ENCODE peak calls at places on chromosomes 2 and 18, in seven cellular contexts. G is brain microvascular endothelial cell, Y is stomach, C is astrocyte, D is thoracic aorta, V is transverse colon, E is hepatocyte. F is an unnamed sample.

GRCh38 chr18:48002933-48003365 is 72.5 kb upstream of the SMAD2 start:
- DNase-seq in G (peak; percentile 16), Y (peak; percentile 28), C (peak; percentile 68), D (peak; percentile 43), V (peak; percentile 67), E (no peak), F (no peak)

GRCh38 chr18:69755041-69755440 is 192.6 kb downstream of the CD226 start:
- DNase-seq in G (no peak), Y (no peak), C (peak; percentile 79), D (no peak), V (no peak), E (no peak), F (no peak)

GRCh38 chr18:74836296-74837139 is 238.8 kb downstream of the ZNF407 start:
- DNase-seq in G (peak; percentile 40), Y (peak; percentile 38), C (peak; percentile 45), D (no peak), V (peak; percentile 25), E (peak; percentile 35), F (no peak)

GRCh38 chr2:232139171-232139594 is 177.7 kb downstream of the DIS3L2 start:
- DNase-seq in G (no peak), Y (no peak), C (no peak), D (no peak), V (no peak), E (no peak), F (no peak)

GRCh38 chr18:58584219-58585127 is 44.4 kb downstream of the ALPK2 start:
- DNase-seq in G (no peak), Y (no peak), C (peak; percentile 86), D (no peak), V (no peak), E (no peak), F (no peak)

GRCh38 chr2:204282525-204282924 is 262.8 kb upstream of the PARD3B start:
- DNase-seq in G (no peak), Y (no peak), C (peak; percentile 4), D (no peak), V (peak; percentile 17), E (peak; percentile 67), F (no peak)

GRCh38 chr18:12862874-12863482 is 21.1 kb downstream of the PTPN2 start:
- DNase-seq in G (no peak), Y (no peak), C (no peak), D (no peak), V (no peak), E (no peak), F (no peak)

GRCh38 chr2:73259704-73260337 is 24.5 kb downstream of the FBXO41 start:
- DNase-seq in G (no peak), Y (no peak), C (no peak), D (no peak), V (no peak), E (no peak), F (no peak)

GRCh38 chr18:371616-371998 is 103.8 kb upstream of the THOC1 start:
- DNase-seq in G (no peak), Y (no peak), C (no peak), D (no peak), V (no peak), E (no peak), F (no peak)

GRCh38 chr2:209636066-209636465 is 135.6 kb upstream of the UNC80 start:
- DNase-seq in G (no peak), Y (no peak), C (peak; percentile 14), D (no peak), V (no peak), E (no peak), F (no peak)

GRCh38 chr2:144516981-144517824 is 2.7 kb downstream of the ZEB2 start:
- DNase-seq in G (peak; percentile 95), Y (no peak), C (peak; percentile 96), D (no peak), V (peak; percentile 32), E (peak; percentile 76), F (peak; percentile 65)

GRCh38 chr2:96423866-96424265 is 81.3 kb downstream of the NEURL3 start:
- DNase-seq in G (no peak), Y (no peak), C (peak; percentile 16), D (no peak), V (no peak), E (no peak), F (peak; percentile 13)

GRCh38 chr18:35835838-35836237 is 136.6 kb upstream of the RMP24 start:
- DNase-seq in G (no peak), Y (no peak), C (no peak), D (no peak), V (no peak), E (no peak), F (no peak)

GRCh38 chr18:27808678-27809077 is 368.3 kb downstream of the CDH2 start:
- DNase-seq in G (peak; percentile 79), Y (no peak), C (peak; percentile 26), D (no peak), V (no peak), E (no peak), F (no peak)

GRCh38 chr2:138486347-138487198 is 15.0 kb upstream of the SPOPL start:
- DNase-seq in G (no peak), Y (no peak), C (no peak), D (no peak), V (no peak), E (no peak), F (no peak)
- TF ChIP-seq CTCF in G (peak; percentile 38), Y (no peak), C (no peak), D (no peak), V (no peak), E (no peak), F (no peak)

DNA sequence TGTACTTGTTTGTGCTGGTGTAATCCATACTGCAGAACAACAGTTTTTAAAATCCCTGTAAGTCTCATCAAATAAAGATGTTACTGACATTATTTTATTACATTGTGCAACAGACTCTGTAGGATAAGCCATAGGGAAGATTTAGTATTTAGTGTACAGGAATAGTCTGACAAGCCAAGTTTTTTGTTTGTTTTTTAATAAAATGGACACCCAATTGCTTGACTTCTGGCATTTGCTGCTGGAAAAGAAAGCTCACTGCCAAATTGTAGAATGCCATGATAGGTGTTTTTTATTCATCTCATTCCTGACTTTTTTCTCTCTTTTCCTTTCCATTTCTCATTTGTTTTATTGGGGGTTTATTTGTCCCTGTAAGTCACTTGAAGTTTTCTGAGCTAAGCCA is 38.1 kb downstream of the SMARCAL1 start:
- DNase-seq in G (no peak), Y (no peak), C (no peak), D (no peak), V (no peak), E (no peak), F (no peak)
- H3K36me3 ChIP-seq in G (peaks cover 51% of the 10 kb centered on the region), Y (peaks cover 100% of the 10 kb centered on the region), C (peaks cover 50% of the 10 kb centered on the region), D (peaks cover 71% of the 10 kb centered on the region), V (peaks cover 78% of the 10 kb centered on the region), E (peaks cover 11% of the 10 kb centered on the region), F (peaks cover 16% of the 10 kb centered on the region)

GRCh38 chr2:65367517-65367916 is 64.9 kb downstream of the SPRED2 start:
- DNase-seq in G (peak; percentile 92), Y (peak; percentile 44), C (peak; percentile 93), D (no peak), V (peak; percentile 36), E (peak; percentile 48), F (peak; percentile 95)

GRCh38 chr2:65364054-65364651 is 68.2 kb downstream of the SPRED2 start:
- DNase-seq in G (no peak), Y (no peak), C (no peak), D (no peak), V (no peak), E (no peak), F (no peak)

GRCh38 chr2:65368464-65368863 is 63.9 kb downstream of the SPRED2 start:
- DNase-seq in G (no peak), Y (no peak), C (no peak), D (no peak), V (no peak), E (no peak), F (no peak)

GRCh38 chr2:65366595-65367125 is 65.7 kb downstream of the SPRED2 start:
- DNase-seq in G (peak; percentile 98), Y (no peak), C (peak; percentile 97), D (peak; percentile 23), V (peak; percentile 69), E (peak; percentile 88), F (peak; percentile 87)

DNA sequence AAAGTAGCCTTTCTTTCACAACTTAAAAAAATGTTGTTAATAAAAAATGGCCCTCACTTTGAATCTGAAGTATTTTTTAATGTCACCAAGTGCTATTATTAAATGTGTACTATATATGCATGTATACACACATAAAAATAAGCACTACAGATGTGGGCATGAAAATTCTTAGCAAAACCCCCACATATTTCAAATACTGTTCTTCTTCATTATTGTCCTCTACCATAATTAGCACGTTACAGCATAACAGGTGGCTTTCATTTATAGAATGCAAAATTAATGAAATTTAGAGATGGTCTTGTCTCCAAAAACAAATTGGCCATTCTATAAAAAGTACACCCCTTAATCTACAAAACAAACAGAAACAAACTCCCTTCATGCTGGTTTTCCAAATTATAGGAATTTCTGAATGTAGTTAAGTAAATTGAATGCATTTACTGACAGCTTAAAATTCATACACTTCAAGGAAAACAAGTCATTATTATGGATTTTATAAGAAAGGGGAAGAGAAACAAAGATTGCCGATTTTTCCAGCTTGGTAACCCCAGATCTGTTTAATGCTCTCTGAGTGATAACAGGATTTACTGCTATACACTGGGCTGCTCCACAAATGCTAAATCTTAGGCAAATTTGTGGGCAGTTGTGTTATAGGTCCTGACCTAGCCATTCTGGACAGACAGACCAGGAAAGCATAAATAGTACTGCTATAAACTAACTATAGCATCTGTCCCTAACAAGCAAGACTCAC is 67.2 kb downstream of the SPRED2 start:
- DNase-seq in G (no peak), Y (no peak), C (no peak), D (no peak), V (no peak), E (no peak), F (no peak)
- H3K4me3 ChIP-seq in G (peak overlapping the region; percentile 45), Y (no peak overlapping the region), C (peak overlapping the region; percentile 66), D (no peak overlapping the region), V (no peak overlapping the region), E (no peak overlapping the region), F (no peak overlapping the region)

DNA sequence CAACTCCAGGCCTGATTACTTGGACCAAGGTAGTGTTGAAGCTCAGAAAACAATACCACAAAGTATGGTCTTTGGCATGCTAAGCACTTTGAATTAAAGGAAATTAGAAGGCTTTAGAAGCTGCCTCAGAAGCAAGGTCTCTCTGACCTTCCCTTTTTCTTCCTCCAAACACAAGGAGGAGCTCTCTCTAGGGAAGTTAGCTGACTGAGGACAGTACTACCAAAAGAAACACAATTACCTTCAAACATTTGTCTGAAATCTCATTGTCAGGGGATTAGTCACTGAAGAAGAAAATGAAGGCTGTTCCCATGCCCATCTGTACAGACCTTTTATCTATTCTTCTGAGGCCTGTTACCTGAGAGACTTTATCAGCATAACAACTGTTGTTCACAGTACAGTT is 279.3 kb downstream of the CDH20 start:
- DNase-seq in G (no peak), Y (no peak), C (no peak), D (no peak), V (no peak), E (no peak), F (no peak)
- TF ChIP-seq CTCF in G (peak; percentile 52), Y (peak; percentile 42), C (peak; percentile 20), D (no peak), V (no peak), E (peak; percentile 15), F (peak; percentile 27)

DNA sequence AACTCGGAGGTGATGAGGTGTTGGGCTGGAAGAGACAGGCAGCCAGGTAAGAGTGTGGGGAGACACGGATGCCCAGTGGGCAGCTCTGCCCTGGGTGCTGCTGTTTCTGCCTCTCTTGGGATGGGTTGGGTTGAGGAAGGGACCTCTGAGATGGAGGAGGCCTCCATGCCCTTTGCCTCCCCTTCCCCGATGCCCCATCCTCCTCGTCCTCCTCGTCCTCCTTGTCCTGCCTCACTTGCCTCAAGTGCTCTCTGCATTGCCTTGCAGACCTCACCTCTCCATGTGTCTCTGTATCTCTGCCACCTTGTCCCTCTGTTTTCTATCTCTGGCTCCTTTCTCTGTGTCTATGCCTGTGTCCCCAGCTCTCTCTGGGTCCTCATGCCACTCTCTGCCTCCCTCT is 87.6 kb downstream of the MCFD2 start:
- DNase-seq in G (no peak), Y (no peak), C (no peak), D (no peak), V (no peak), E (no peak), F (no peak)
- H3K36me3 ChIP-seq in G (no peaks in the 10 kb centered on the region), Y (no peaks in the 10 kb centered on the region), C (no peaks in the 10 kb centered on the region), D (no peaks in the 10 kb centered on the region), V (no peaks in the 10 kb centered on the region), E (no peaks in the 10 kb centered on the region), F (no peaks in the 10 kb centered on the region)